ENCODE peak calls at places on chromosomes 4 and X, in ten cellular contexts. One of them, this sample, is unnamed.

GRCh38 chr4:173211838-173212237 is 43.2 kb downstream of the GALNT7 start:
- DNase-seq in heart left ventricle: no peak
- DNase-seq in OCI-LY7: no peak
- DNase-seq in Panc1: no peak
- DNase-seq in A549: peak
- DNase-seq in Peyer's patch: no peak
- DNase-seq in CD8-positive, alpha-beta memory T cell: no peak
- DNase-seq in mammary epithelial cell: peak
- DNase-seq in HCT116: peak
- DNase-seq in ovary: no peak
- DNase-seq in this sample: no peak

GRCh38 chr4:19780871-19781270 is 470.8 kb upstream of the SLIT2 start:
- DNase-seq in Panc1: no peak
- DNase-seq in CD8-positive, alpha-beta memory T cell: no peak
- DNase-seq in A549: no peak
- DNase-seq in ovary: no peak
- DNase-seq in OCI-LY7: no peak
- DNase-seq in mammary epithelial cell: no peak
- DNase-seq in HCT116: no peak
- DNase-seq in heart left ventricle: no peak
- DNase-seq in Peyer's patch: no peak
- DNase-seq in this sample: no peak

GRCh38 chr4:147788791-147789190 is 56.9 kb downstream of the ARHGAP10 start:
- DNase-seq in Panc1: no peak
- DNase-seq in OCI-LY7: no peak
- DNase-seq in A549: no peak
- DNase-seq in heart left ventricle: no peak
- DNase-seq in mammary epithelial cell: no peak
- DNase-seq in HCT116: no peak
- DNase-seq in ovary: no peak
- DNase-seq in CD8-positive, alpha-beta memory T cell: no peak
- DNase-seq in Peyer's patch: no peak
- DNase-seq in this sample: no peak

GRCh38 chrX:21905209-21905735 is 35.2 kb upstream of the SMS start:
- DNase-seq in OCI-LY7: no peak
- DNase-seq in heart left ventricle: no peak
- DNase-seq in Peyer's patch: no peak
- DNase-seq in CD8-positive, alpha-beta memory T cell: no peak
- DNase-seq in HCT116: no peak
- DNase-seq in Panc1: no peak
- DNase-seq in mammary epithelial cell: no peak
- DNase-seq in ovary: no peak
- DNase-seq in A549: no peak
- DNase-seq in this sample: no peak

GRCh38 chr4:123430031-123430430 is 33.4 kb downstream of the SPRY1 start:
- DNase-seq in Panc1: no peak
- DNase-seq in OCI-LY7: no peak
- DNase-seq in A549: no peak
- DNase-seq in ovary: no peak
- DNase-seq in Peyer's patch: no peak
- DNase-seq in CD8-positive, alpha-beta memory T cell: no peak
- DNase-seq in mammary epithelial cell: no peak
- DNase-seq in heart left ventricle: no peak
- DNase-seq in HCT116: no peak
- DNase-seq in this sample: no peak

GRCh38 chr4:119652978-119653377 is 24.4 kb upstream of the PDE5A start:
- DNase-seq in mammary epithelial cell: no peak
- DNase-seq in ovary: no peak
- DNase-seq in CD8-positive, alpha-beta memory T cell: no peak
- DNase-seq in HCT116: no peak
- DNase-seq in heart left ventricle: no peak
- DNase-seq in Peyer's patch: no peak
- DNase-seq in Panc1: no peak
- DNase-seq in OCI-LY7: no peak
- DNase-seq in A549: no peak
- DNase-seq in this sample: no peak

GRCh38 chrX:153305941-153306464 is 15.6 kb downstream of the PNMA6F start:
- DNase-seq in mammary epithelial cell: no peak
- DNase-seq in OCI-LY7: no peak
- DNase-seq in A549: no peak
- DNase-seq in CD8-positive, alpha-beta memory T cell: no peak
- DNase-seq in Peyer's patch: no peak
- DNase-seq in Panc1: no peak
- DNase-seq in heart left ventricle: no peak
- DNase-seq in ovary: no peak
- DNase-seq in HCT116: no peak
- DNase-seq in this sample: no peak

GRCh38 chr4:182212211-182212761 is 30.9 kb upstream of the TENM3 start:
- DNase-seq in CD8-positive, alpha-beta memory T cell: no peak
- DNase-seq in mammary epithelial cell: peak
- DNase-seq in ovary: no peak
- DNase-seq in Panc1: no peak
- DNase-seq in heart left ventricle: no peak
- DNase-seq in A549: no peak
- DNase-seq in OCI-LY7: no peak
- DNase-seq in Peyer's patch: no peak
- DNase-seq in HCT116: no peak
- DNase-seq in this sample: no peak

GRCh38 chrX:4655743-4656142 is 942.3 kb upstream of the PRKX start:
- DNase-seq in CD8-positive, alpha-beta memory T cell: no peak
- DNase-seq in OCI-LY7: no peak
- DNase-seq in heart left ventricle: no peak
- DNase-seq in Panc1: no peak
- DNase-seq in HCT116: no peak
- DNase-seq in ovary: no peak
- DNase-seq in Peyer's patch: no peak
- DNase-seq in mammary epithelial cell: peak
- DNase-seq in A549: no peak
- DNase-seq in this sample: peak

GRCh38 chrX:131063613-131064012 is 5.5 kb downstream of the ARHGAP36 start:
- DNase-seq in OCI-LY7: peak
- DNase-seq in HCT116: no peak
- DNase-seq in CD8-positive, alpha-beta memory T cell: no peak
- DNase-seq in ovary: no peak
- DNase-seq in Peyer's patch: no peak
- DNase-seq in A549: no peak
- DNase-seq in mammary epithelial cell: no peak
- DNase-seq in Panc1: no peak
- DNase-seq in heart left ventricle: no peak
- DNase-seq in this sample: no peak

GRCh38 chrX:57528670-57529255 is 63.0 kb upstream of the ZXDB start:
- DNase-seq in mammary epithelial cell: peak
- DNase-seq in OCI-LY7: peak
- DNase-seq in Panc1: peak
- DNase-seq in Peyer's patch: no peak
- DNase-seq in HCT116: no peak
- DNase-seq in A549: peak
- DNase-seq in heart left ventricle: no peak
- DNase-seq in ovary: no peak
- DNase-seq in CD8-positive, alpha-beta memory T cell: peak
- DNase-seq in this sample: no peak

GRCh38 chr4:108571027-108571569 is 49.3 kb upstream of the RPL34 start:
- DNase-seq in Panc1: no peak
- DNase-seq in A549: no peak
- DNase-seq in ovary: no peak
- DNase-seq in HCT116: no peak
- DNase-seq in CD8-positive, alpha-beta memory T cell: no peak
- DNase-seq in heart left ventricle: no peak
- DNase-seq in Peyer's patch: no peak
- DNase-seq in OCI-LY7: no peak
- DNase-seq in mammary epithelial cell: no peak
- DNase-seq in this sample: no peak

GRCh38 chrX:33041141-33041540 is 170.2 kb downstream of the DMD start:
- DNase-seq in A549: no peak
- DNase-seq in OCI-LY7: no peak
- DNase-seq in Peyer's patch: no peak
- DNase-seq in mammary epithelial cell: no peak
- DNase-seq in heart left ventricle: no peak
- DNase-seq in CD8-positive, alpha-beta memory T cell: no peak
- DNase-seq in ovary: no peak
- DNase-seq in HCT116: no peak
- DNase-seq in Panc1: no peak
- DNase-seq in this sample: no peak

DNA sequence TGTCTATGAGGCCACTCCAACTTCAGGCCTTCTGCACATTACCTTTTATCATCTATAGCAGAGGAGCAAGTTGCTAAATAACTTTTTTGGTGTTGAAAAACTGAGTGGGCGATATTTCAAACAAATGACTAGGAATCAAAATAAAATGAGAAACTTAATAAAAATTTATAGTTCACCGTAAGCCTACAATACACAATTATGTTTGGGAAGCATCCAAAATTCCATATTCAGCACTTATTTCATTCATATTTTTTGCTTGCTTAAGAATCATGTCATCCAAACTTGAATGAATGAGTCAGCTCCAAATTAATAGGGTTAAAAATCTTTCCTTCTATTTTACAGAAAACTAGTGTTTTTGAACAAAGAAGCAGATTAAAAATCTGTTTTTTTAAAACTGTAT is 119.1 kb downstream of the SH3RF1 start:
- DNase-seq in CD8-positive, alpha-beta memory T cell: no peak
- DNase-seq in ovary: no peak
- DNase-seq in Panc1: no peak
- DNase-seq in heart left ventricle: no peak
- DNase-seq in mammary epithelial cell: no peak
- DNase-seq in OCI-LY7: no peak
- DNase-seq in Peyer's patch: no peak
- DNase-seq in HCT116: no peak
- DNase-seq in A549: no peak
- DNase-seq in this sample: no peak
- H3K27ac ChIP-seq in CD8-positive, alpha-beta memory T cell: no peak
- H3K27ac ChIP-seq in ovary: no peak
- H3K27ac ChIP-seq in Panc1: no peak
- H3K27ac ChIP-seq in heart left ventricle: no peak
- H3K27ac ChIP-seq in mammary epithelial cell: no peak
- H3K27ac ChIP-seq in OCI-LY7: no peak
- H3K27ac ChIP-seq in Peyer's patch: no peak
- H3K27ac ChIP-seq in HCT116: no peak
- H3K27ac ChIP-seq in A549: no peak
- H3K27ac ChIP-seq in this sample: no peak

GRCh38 chr4:112589207-112589606 is 47.5 kb downstream of the ZGRF1 start:
- DNase-seq in OCI-LY7: no peak
- DNase-seq in HCT116: peak
- DNase-seq in mammary epithelial cell: peak
- DNase-seq in CD8-positive, alpha-beta memory T cell: no peak
- DNase-seq in Panc1: no peak
- DNase-seq in heart left ventricle: no peak
- DNase-seq in ovary: no peak
- DNase-seq in Peyer's patch: no peak
- DNase-seq in A549: peak
- DNase-seq in this sample: no peak
- H3K27ac ChIP-seq in OCI-LY7: no peak
- H3K27ac ChIP-seq in HCT116: no peak
- H3K27ac ChIP-seq in mammary epithelial cell: no peak
- H3K27ac ChIP-seq in CD8-positive, alpha-beta memory T cell: no peak
- H3K27ac ChIP-seq in Panc1: no peak
- H3K27ac ChIP-seq in heart left ventricle: no peak
- H3K27ac ChIP-seq in ovary: no peak
- H3K27ac ChIP-seq in Peyer's patch: no peak
- H3K27ac ChIP-seq in A549: no peak
- H3K27ac ChIP-seq in this sample: no peak

DNA sequence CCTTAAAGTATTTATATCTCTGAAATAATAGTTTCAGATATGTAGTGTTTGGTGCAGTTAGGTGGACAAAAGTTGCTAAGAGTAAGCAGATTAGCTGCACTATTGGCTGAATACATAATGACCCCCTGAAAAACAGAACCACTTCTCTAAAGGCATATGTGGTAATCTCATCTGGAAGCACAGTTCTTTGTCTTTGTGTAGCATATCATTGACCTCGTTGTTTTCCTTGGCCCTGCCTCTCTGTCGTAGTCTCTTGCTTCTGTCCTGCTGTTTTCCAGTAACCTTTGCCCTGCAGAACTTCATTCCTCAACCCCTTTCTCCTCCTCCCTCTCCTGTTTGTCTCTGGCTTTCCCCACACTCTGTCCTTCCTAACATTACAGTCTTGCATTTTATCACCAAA is 41.4 kb downstream of the JADE3 start:
- DNase-seq in ovary: no peak
- DNase-seq in heart left ventricle: no peak
- DNase-seq in Panc1: no peak
- DNase-seq in HCT116: no peak
- DNase-seq in OCI-LY7: no peak
- DNase-seq in mammary epithelial cell: no peak
- DNase-seq in CD8-positive, alpha-beta memory T cell: no peak
- DNase-seq in A549: peak
- DNase-seq in Peyer's patch: no peak
- DNase-seq in this sample: no peak
- H3K27ac ChIP-seq in ovary: no peak
- H3K27ac ChIP-seq in heart left ventricle: no peak
- H3K27ac ChIP-seq in Panc1: peak
- H3K27ac ChIP-seq in HCT116: no peak
- H3K27ac ChIP-seq in OCI-LY7: peak
- H3K27ac ChIP-seq in mammary epithelial cell: no peak
- H3K27ac ChIP-seq in CD8-positive, alpha-beta memory T cell: no peak
- H3K27ac ChIP-seq in A549: peak
- H3K27ac ChIP-seq in Peyer's patch: no peak
- H3K27ac ChIP-seq in this sample: peak

GRCh38 chr4:75552452-75552851 is 3.4 kb upstream of the ODAPH start:
- DNase-seq in HCT116: no peak
- DNase-seq in Panc1: no peak
- DNase-seq in CD8-positive, alpha-beta memory T cell: no peak
- DNase-seq in mammary epithelial cell: no peak
- DNase-seq in heart left ventricle: no peak
- DNase-seq in Peyer's patch: no peak
- DNase-seq in ovary: no peak
- DNase-seq in OCI-LY7: no peak
- DNase-seq in A549: no peak
- DNase-seq in this sample: no peak

GRCh38 chr4:75557696-75558095 is 1.8 kb downstream of the ODAPH start:
- DNase-seq in HCT116: no peak
- DNase-seq in A549: no peak
- DNase-seq in Panc1: no peak
- DNase-seq in heart left ventricle: no peak
- DNase-seq in CD8-positive, alpha-beta memory T cell: no peak
- DNase-seq in Peyer's patch: no peak
- DNase-seq in mammary epithelial cell: no peak
- DNase-seq in OCI-LY7: no peak
- DNase-seq in ovary: no peak
- DNase-seq in this sample: no peak

DNA sequence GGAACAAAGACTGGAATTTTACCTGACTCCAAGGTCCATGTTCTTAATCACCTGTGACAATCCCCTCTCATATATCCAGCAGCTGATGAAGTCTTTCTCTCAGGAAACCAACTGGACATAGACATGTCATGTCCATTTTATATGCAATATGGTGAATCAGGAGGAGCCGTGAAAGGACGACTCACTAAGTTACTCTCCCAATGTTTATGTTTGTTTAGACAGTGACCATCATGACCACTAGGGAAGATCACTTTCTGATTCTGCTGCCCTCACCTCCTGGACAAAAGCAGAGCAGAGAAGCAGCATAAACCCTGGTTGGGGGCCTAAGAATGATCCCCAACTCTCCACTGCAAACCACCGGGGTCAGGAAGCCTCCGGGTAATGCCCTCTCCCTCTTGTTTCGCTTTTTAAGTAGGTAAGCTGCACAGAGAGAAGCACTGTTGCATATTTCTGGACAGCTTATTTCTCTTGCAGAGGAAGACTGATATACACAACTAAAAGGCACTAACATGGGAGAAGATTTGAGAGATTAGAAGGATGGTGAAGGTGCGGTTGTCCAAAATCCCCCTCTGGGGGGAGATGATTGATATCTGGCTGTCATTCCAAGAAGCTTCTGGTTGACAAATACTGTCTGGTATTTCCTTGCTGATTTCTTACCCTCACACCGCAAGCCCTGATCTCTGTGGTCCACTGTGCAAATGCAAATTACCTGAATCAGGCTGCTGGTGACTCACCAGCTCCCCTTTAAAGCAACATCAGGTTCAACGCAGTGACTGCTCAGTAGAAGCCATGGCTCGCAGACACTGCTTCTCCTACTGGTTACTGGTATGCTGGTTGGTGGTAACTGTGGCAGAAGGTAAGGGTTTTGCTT is at the start of gene ODAPH:
- DNase-seq in OCI-LY7: no peak
- DNase-seq in Panc1: no peak
- DNase-seq in Peyer's patch: no peak
- DNase-seq in HCT116: no peak
- DNase-seq in A549: peak
- DNase-seq in CD8-positive, alpha-beta memory T cell: no peak
- DNase-seq in mammary epithelial cell: peak
- DNase-seq in ovary: no peak
- DNase-seq in heart left ventricle: no peak
- DNase-seq in this sample: no peak
- H3K27ac ChIP-seq in OCI-LY7: no peak
- H3K27ac ChIP-seq in Panc1: no peak
- H3K27ac ChIP-seq in Peyer's patch: no peak
- H3K27ac ChIP-seq in HCT116: no peak
- H3K27ac ChIP-seq in A549: no peak
- H3K27ac ChIP-seq in CD8-positive, alpha-beta memory T cell: no peak
- H3K27ac ChIP-seq in mammary epithelial cell: peak
- H3K27ac ChIP-seq in ovary: no peak
- H3K27ac ChIP-seq in heart left ventricle: no peak
- H3K27ac ChIP-seq in this sample: no peak

This sample was measured in pancreas.